ENCODE peak calls at places on chromosomes 4 and X, in seven cellular contexts. F is kidney epithelial cell; V is ovary; U is heart left ventricle; J is naive thymus-derived CD4-positive, alpha-beta T cell; O is psoas muscle; L is WERI-Rb-1. N is an unnamed sample.

GRCh38 chr4:3573131-3573530 is 40.9 kb upstream of the LRPAP1 start:
- DNase-seq in V (no peak), O (no peak), J (no peak), L (no peak), U (no peak), F (no peak), N (peak; percentile 27)

GRCh38 chr4:146582864-146583263 is 55.8 kb upstream of the POU4F2 start:
- DNase-seq in F (no peak), L (peak; percentile 36), V (no peak), O (no peak), J (no peak), U (no peak), N (peak; percentile 8)

GRCh38 chrX:154096140-154097002 is 1.1 kb downstream of the MECP2 start:
- DNase-seq in J (no peak), O (peak; percentile 19), U (peak; percentile 47), F (no peak), L (peak; percentile 29), V (peak; percentile 46), N (no peak)

GRCh38 chrX:8647176-8647575 is 84.8 kb downstream of the ANOS1 start:
- DNase-seq in V (no peak), J (no peak), O (no peak), L (no peak), U (no peak), F (no peak), N (no peak)

GRCh38 chr4:56990109-56990508 is 11.4 kb downstream of the POLR2B start:
- DNase-seq in U (no peak), O (no peak), F (no peak), J (no peak), L (no peak), V (no peak), N (no peak)

GRCh38 chr4:76426272-76426671 is 5.3 kb upstream of the CCDC158 start:
- DNase-seq in J (no peak), F (no peak), U (no peak), O (no peak), L (no peak), V (no peak), N (peak; percentile 49)

GRCh38 chrX:37825225-37825842 is 22.0 kb downstream of the DYNLT3 start:
- DNase-seq in V (no peak), U (no peak), O (no peak), F (no peak), L (peak; percentile 33), J (peak; percentile 42), N (peak; percentile 18)

GRCh38 chr4:142083264-142083663 is 446.9 kb downstream of the IL15 start:
- DNase-seq in U (no peak), J (no peak), L (no peak), F (no peak), V (no peak), O (no peak), N (no peak)

GRCh38 chrX:123993326-123993725 is 31.8 kb downstream of the STAG2 start:
- DNase-seq in J (no peak), O (no peak), L (no peak), U (no peak), V (no peak), F (peak; percentile 48), N (no peak)

GRCh38 chr4:5712931-5713330 is 1.9 kb downstream of the EVC start:
- DNase-seq in J (no peak), O (no peak), F (no peak), U (no peak), L (peak; percentile 83), V (no peak), N (no peak)

GRCh38 chr4:175376287-175376977 is 435.6 kb downstream of the GPM6A start:
- DNase-seq in O (no peak), L (no peak), F (no peak), V (no peak), U (peak; percentile 27), J (no peak), N (peak; percentile 24)

GRCh38 chr4:26028793-26029511 is 114.9 kb downstream of the SMIM20 start:
- DNase-seq in L (peak; percentile 90), O (peak; percentile 77), J (peak; percentile 12), V (peak; percentile 80), U (peak; percentile 81), F (no peak), N (peak; percentile 89)

GRCh38 chrX:19544693-19545305 is 29.5 kb upstream of the MAP3K15 start:
- DNase-seq in V (no peak), L (peak; percentile 62), F (no peak), U (peak; percentile 35), J (peak; percentile 18), O (no peak), N (peak; percentile 62)

GRCh38 chr4:6548201-6548881 is 26.6 kb upstream of the MAN2B2 start:
- DNase-seq in J (no peak), O (no peak), U (peak; percentile 62), V (peak; percentile 42), L (peak; percentile 80), F (no peak), N (peak; percentile 73)

GRCh38 chr4:89137231-89137630 is 25.9 kb downstream of the TIGD2 start:
- DNase-seq in V (no peak), U (no peak), F (no peak), J (no peak), O (no peak), L (no peak), N (no peak)

GRCh38 chrX:43552166-43552565 is 103.9 kb upstream of the MAOA start:
- DNase-seq in V (no peak), F (peak; percentile 39), J (no peak), O (no peak), L (no peak), U (no peak), N (no peak)

GRCh38 chr4:113645771-113646455 is 115.6 kb downstream of the CAMK2D start:
- DNase-seq in U (no peak), F (peak; percentile 69), V (no peak), O (no peak), L (no peak), J (no peak), N (peak; percentile 4)

GRCh38 chrX:133413218-133413925 is 1.9 kb downstream of the GPC4 start:
- DNase-seq in L (no peak), V (peak; percentile 55), U (no peak), O (no peak), F (no peak), J (no peak), N (peak; percentile 69)

GRCh38 chrX:133414399-133415275 is 652 bp downstream of the GPC4 start:
- DNase-seq in V (peak; percentile 41), J (no peak), U (no peak), L (no peak), F (no peak), O (peak; percentile 46), N (peak; percentile 73)

GRCh38 chrX:133412246-133412645 is 3.0 kb downstream of the GPC4 start:
- DNase-seq in U (no peak), J (no peak), V (no peak), L (no peak), O (no peak), F (peak; percentile 12), N (no peak)

GRCh38 chrX:133410555-133410954 is 4.7 kb downstream of the GPC4 start:
- DNase-seq in V (no peak), L (no peak), J (no peak), F (no peak), O (no peak), U (no peak), N (no peak)

GRCh38 chrX:133412665-133413064 is 2.6 kb downstream of the GPC4 start:
- DNase-seq in F (no peak), U (no peak), L (no peak), J (no peak), O (no peak), V (no peak), N (no peak)
- H3K4me3 ChIP-seq in F (peak overlapping the region; percentile 63), U (no peak overlapping the region), L (no peak overlapping the region), J (no peak overlapping the region), O (peak overlapping the region; percentile 77), V (no peak overlapping the region), N (peak overlapping the region; percentile 94)

GRCh38 chrX:107374831-107375230 is 74.6 kb upstream of the FRMPD3 start:
- DNase-seq in L (no peak), F (no peak), J (no peak), V (no peak), O (no peak), U (no peak), N (no peak)

GRCh38 chrX:107374116-107374515 is 75.3 kb upstream of the FRMPD3 start:
- DNase-seq in J (no peak), V (no peak), F (no peak), O (no peak), L (no peak), U (no peak), N (peak; percentile 10)
- H3K27me3 ChIP-seq in J (no peaks in the 10 kb centered on the region), V (no peaks in the 10 kb centered on the region), F (peaks cover 3% of the 10 kb centered on the region), O (no peaks in the 10 kb centered on the region), L (peaks cover 5% of the 10 kb centered on the region), U (no peaks in the 10 kb centered on the region), N (no peaks in the 10 kb centered on the region)

GRCh38 chr4:1305781-1306455 is 16.2 kb downstream of the MAEA start:
- DNase-seq in F (no peak), U (no peak), V (no peak), L (no peak), J (no peak), O (no peak), N (no peak)

GRCh38 chr4:1310031-1310795 is 20.5 kb downstream of the MAEA start:
- DNase-seq in V (no peak), L (no peak), J (no peak), U (no peak), O (no peak), F (no peak), N (no peak)

GRCh38 chr4:1307951-1308735 is 18.5 kb downstream of the MAEA start:
- DNase-seq in F (no peak), V (no peak), J (no peak), O (no peak), L (no peak), U (peak; percentile 17), N (no peak)

GRCh38 chr4:1310796-1311715 is 21.4 kb downstream of the MAEA start:
- DNase-seq in V (no peak), F (no peak), U (no peak), L (no peak), J (no peak), O (no peak), N (no peak)

GRCh38 chr4:1309261-1310010 is 19.7 kb downstream of the MAEA start:
- DNase-seq in J (peak; percentile 49), U (peak; percentile 92), V (peak; percentile 95), O (peak; percentile 90), F (peak; percentile 84), L (peak; percentile 94), N (peak; percentile 100)
- H3K4me3 ChIP-seq in J (peak overlapping the region; percentile 50), U (peak overlapping the region; percentile 21), V (peak overlapping the region; percentile 35), O (peak overlapping the region; percentile 63), F (peak overlapping the region; percentile 38), L (no peak overlapping the region), N (peak overlapping the region; percentile 16)

DNA sequence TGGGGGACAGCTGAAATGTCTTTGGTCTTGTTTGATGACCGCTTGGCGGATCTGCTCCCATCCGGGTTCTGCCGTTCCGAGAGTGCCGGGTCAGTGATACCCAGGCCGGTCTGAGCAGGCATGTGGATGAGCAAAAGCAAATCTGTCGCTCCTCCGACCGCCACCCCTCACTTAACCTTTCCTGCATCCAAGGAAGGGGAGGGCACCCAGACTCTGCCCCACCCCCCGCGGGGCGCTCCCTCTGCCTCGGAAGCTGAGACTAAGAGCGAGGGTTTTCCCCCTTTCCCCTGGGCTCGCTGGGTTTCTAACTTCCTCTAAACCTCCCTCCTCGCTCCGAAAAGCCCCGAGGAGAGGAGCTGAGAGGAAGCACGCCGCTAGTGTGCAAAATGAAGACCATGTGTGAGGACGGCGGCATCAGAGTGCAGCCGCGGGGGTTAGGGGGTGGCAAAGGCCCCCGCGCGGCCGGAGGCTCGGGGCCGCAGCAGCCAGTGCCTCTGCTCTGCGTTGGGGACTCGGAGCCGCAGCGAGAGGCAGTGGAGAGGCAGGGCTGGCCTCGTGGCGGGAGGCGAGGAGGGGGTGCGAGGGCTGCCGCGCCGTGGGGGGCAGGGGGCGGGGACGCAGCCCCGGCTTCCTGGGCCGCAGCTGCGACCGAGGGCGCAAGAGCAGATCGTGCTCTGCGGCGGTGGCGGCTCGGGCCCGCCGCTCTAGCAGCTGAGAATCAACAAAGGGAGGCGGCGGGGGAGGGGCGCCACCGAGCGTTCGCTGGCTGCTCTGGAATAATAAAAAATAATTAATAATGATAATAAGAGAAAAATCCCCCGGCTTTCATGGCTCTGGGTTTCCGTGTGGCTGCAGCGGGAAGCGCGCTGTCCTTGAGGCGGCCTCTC is 55.8 kb upstream of the BCOR start:
- DNase-seq in U (peak; percentile 64), L (peak; percentile 50), V (peak; percentile 74), O (peak; percentile 48), F (no peak), J (peak; percentile 75), N (peak; percentile 89)
- H3K27me3 ChIP-seq in U (no peaks in the 10 kb centered on the region), L (peaks cover 82% of the 10 kb centered on the region), V (no peaks in the 10 kb centered on the region), O (no peaks in the 10 kb centered on the region), F (peaks cover 55% of the 10 kb centered on the region), J (no peaks in the 10 kb centered on the region), N (peaks cover 72% of the 10 kb centered on the region)

N was measured in H7.